ENCODE peak calls at places on chromosome 5, in six cellular contexts. One of them, this sample, is unnamed.

GRCh38 chr5:74143724-74144330 is 496.7 kb downstream of the ENC1 start:
- DNase-seq in upper lobe of right lung: no peak
- DNase-seq in left ventricle myocardium inferior: no peak
- DNase-seq in B cell: no peak
- DNase-seq in spleen: no peak
- DNase-seq in testis: peak
- DNase-seq in this sample: no peak

GRCh38 chr5:149212203-149212951 is 59.3 kb upstream of the AFAP1L1 start:
- DNase-seq in B cell: no peak
- DNase-seq in spleen: no peak
- DNase-seq in left ventricle myocardium inferior: no peak
- DNase-seq in upper lobe of right lung: no peak
- DNase-seq in testis: no peak
- DNase-seq in this sample: no peak

GRCh38 chr5:62260510-62260909 is 45.5 kb upstream of the KIF2A start:
- DNase-seq in left ventricle myocardium inferior: no peak
- DNase-seq in testis: no peak
- DNase-seq in B cell: no peak
- DNase-seq in spleen: no peak
- DNase-seq in upper lobe of right lung: no peak
- DNase-seq in this sample: no peak

GRCh38 chr5:66807743-66808142 is 211.6 kb downstream of the MAST4 start:
- DNase-seq in spleen: no peak
- DNase-seq in testis: no peak
- DNase-seq in B cell: no peak
- DNase-seq in left ventricle myocardium inferior: no peak
- DNase-seq in upper lobe of right lung: no peak
- DNase-seq in this sample: no peak

GRCh38 chr5:40578501-40579451 is 100.9 kb upstream of the PTGER4 start:
- DNase-seq in testis: no peak
- DNase-seq in left ventricle myocardium inferior: no peak
- DNase-seq in spleen: no peak
- DNase-seq in upper lobe of right lung: no peak
- DNase-seq in B cell: no peak
- DNase-seq in this sample: no peak

GRCh38 chr5:133054697-133055471 is 3.1 kb downstream of the HSPA4 start:
- DNase-seq in B cell: no peak
- DNase-seq in left ventricle myocardium inferior: no peak
- DNase-seq in testis: no peak
- DNase-seq in upper lobe of right lung: no peak
- DNase-seq in spleen: no peak
- DNase-seq in this sample: no peak

GRCh38 chr5:132226516-132227234 is 978 bp downstream of the P4HA2 start:
- DNase-seq in spleen: peak
- DNase-seq in left ventricle myocardium inferior: no peak
- DNase-seq in testis: peak
- DNase-seq in upper lobe of right lung: peak
- DNase-seq in B cell: no peak
- DNase-seq in this sample: no peak

GRCh38 chr5:84069608-84070179 is 315.0 kb downstream of the EDIL3 start:
- DNase-seq in spleen: peak
- DNase-seq in left ventricle myocardium inferior: no peak
- DNase-seq in testis: no peak
- DNase-seq in B cell: no peak
- DNase-seq in upper lobe of right lung: no peak
- DNase-seq in this sample: no peak

GRCh38 chr5:116626272-116626723 is 51.7 kb upstream of the SEMA6A start:
- DNase-seq in upper lobe of right lung: no peak
- DNase-seq in left ventricle myocardium inferior: peak
- DNase-seq in spleen: no peak
- DNase-seq in B cell: no peak
- DNase-seq in testis: peak
- DNase-seq in this sample: no peak

GRCh38 chr5:59838989-59839388 is 54.5 kb downstream of the PDE4D start:
- DNase-seq in upper lobe of right lung: no peak
- DNase-seq in spleen: no peak
- DNase-seq in testis: no peak
- DNase-seq in B cell: no peak
- DNase-seq in left ventricle myocardium inferior: no peak
- DNase-seq in this sample: no peak

GRCh38 chr5:57538341-57538955 is 55.8 kb upstream of the ACTBL2 start:
- DNase-seq in upper lobe of right lung: no peak
- DNase-seq in spleen: no peak
- DNase-seq in left ventricle myocardium inferior: no peak
- DNase-seq in testis: peak
- DNase-seq in B cell: no peak
- DNase-seq in this sample: no peak

GRCh38 chr5:124746916-124747769 is 704 bp upstream of the ZNF608 start:
- DNase-seq in B cell: peak
- DNase-seq in upper lobe of right lung: peak
- DNase-seq in left ventricle myocardium inferior: peak
- DNase-seq in testis: peak
- DNase-seq in spleen: peak
- DNase-seq in this sample: no peak

GRCh38 chr5:111697881-111698757 is 58.9 kb downstream of the NREP start:
- DNase-seq in upper lobe of right lung: no peak
- DNase-seq in left ventricle myocardium inferior: no peak
- DNase-seq in B cell: no peak
- DNase-seq in testis: no peak
- DNase-seq in spleen: no peak
- DNase-seq in this sample: no peak

GRCh38 chr5:79448336-79448735 is 65.6 kb downstream of the HOMER1 start:
- DNase-seq in B cell: no peak
- DNase-seq in spleen: no peak
- DNase-seq in testis: no peak
- DNase-seq in left ventricle myocardium inferior: no peak
- DNase-seq in upper lobe of right lung: no peak
- DNase-seq in this sample: no peak

GRCh38 chr5:97355775-97356174 is 172.7 kb upstream of the RIOK2 start:
- DNase-seq in B cell: no peak
- DNase-seq in left ventricle myocardium inferior: no peak
- DNase-seq in spleen: no peak
- DNase-seq in testis: no peak
- DNase-seq in upper lobe of right lung: no peak
- DNase-seq in this sample: no peak

GRCh38 chr5:65483474-65484346 is 2.0 kb upstream of the ADAMTS6 start:
- DNase-seq in left ventricle myocardium inferior: no peak
- DNase-seq in upper lobe of right lung: no peak
- DNase-seq in B cell: no peak
- DNase-seq in testis: no peak
- DNase-seq in spleen: no peak
- DNase-seq in this sample: no peak

GRCh38 chr5:73115399-73116051 is 4.8 kb upstream of the TMEM171 start:
- DNase-seq in testis: no peak
- DNase-seq in left ventricle myocardium inferior: no peak
- DNase-seq in spleen: no peak
- DNase-seq in B cell: no peak
- DNase-seq in upper lobe of right lung: no peak
- DNase-seq in this sample: no peak

GRCh38 chr5:173762930-173763329 is 125.2 kb upstream of the CPEB4 start:
- DNase-seq in B cell: no peak
- DNase-seq in upper lobe of right lung: no peak
- DNase-seq in testis: no peak
- DNase-seq in spleen: no peak
- DNase-seq in left ventricle myocardium inferior: no peak
- DNase-seq in this sample: no peak

GRCh38 chr5:95130951-95131350 is 153.9 kb downstream of the MCTP1 start:
- DNase-seq in left ventricle myocardium inferior: no peak
- DNase-seq in testis: no peak
- DNase-seq in spleen: no peak
- DNase-seq in upper lobe of right lung: no peak
- DNase-seq in B cell: no peak
- DNase-seq in this sample: no peak

GRCh38 chr5:103119067-103119764 is 722 bp downstream of the GIN1 start:
- DNase-seq in spleen: no peak
- DNase-seq in left ventricle myocardium inferior: no peak
- DNase-seq in B cell: no peak
- DNase-seq in testis: no peak
- DNase-seq in upper lobe of right lung: no peak
- DNase-seq in this sample: no peak

GRCh38 chr5:6484899-6485298 is 36.2 kb downstream of the UBE2QL1 start:
- DNase-seq in B cell: no peak
- DNase-seq in upper lobe of right lung: no peak
- DNase-seq in testis: no peak
- DNase-seq in left ventricle myocardium inferior: no peak
- DNase-seq in spleen: no peak
- DNase-seq in this sample: no peak

GRCh38 chr5:102664946-102665345 is 90.2 kb upstream of the PAM start:
- DNase-seq in B cell: no peak
- DNase-seq in upper lobe of right lung: no peak
- DNase-seq in spleen: no peak
- DNase-seq in testis: no peak
- DNase-seq in left ventricle myocardium inferior: no peak
- DNase-seq in this sample: no peak

GRCh38 chr5:93433422-93433821 is 147.6 kb downstream of the NR2F1-AS1 start:
- DNase-seq in spleen: no peak
- DNase-seq in left ventricle myocardium inferior: no peak
- DNase-seq in upper lobe of right lung: no peak
- DNase-seq in testis: no peak
- DNase-seq in B cell: no peak
- DNase-seq in this sample: no peak

GRCh38 chr5:131387236-131387635 is 123.4 kb downstream of the CDC42SE2 start:
- DNase-seq in testis: no peak
- DNase-seq in B cell: no peak
- DNase-seq in upper lobe of right lung: no peak
- DNase-seq in left ventricle myocardium inferior: no peak
- DNase-seq in spleen: no peak
- DNase-seq in this sample: no peak

GRCh38 chr5:111691914-111692313 is 65.1 kb downstream of the NREP start:
- DNase-seq in B cell: no peak
- DNase-seq in upper lobe of right lung: no peak
- DNase-seq in left ventricle myocardium inferior: no peak
- DNase-seq in testis: no peak
- DNase-seq in spleen: no peak
- DNase-seq in this sample: no peak

GRCh38 chr5:108380531-108381021 is 1.3 kb downstream of the FBXL17 start:
- DNase-seq in left ventricle myocardium inferior: peak
- DNase-seq in testis: peak
- DNase-seq in B cell: peak
- DNase-seq in upper lobe of right lung: peak
- DNase-seq in spleen: peak
- DNase-seq in this sample: peak

DNA sequence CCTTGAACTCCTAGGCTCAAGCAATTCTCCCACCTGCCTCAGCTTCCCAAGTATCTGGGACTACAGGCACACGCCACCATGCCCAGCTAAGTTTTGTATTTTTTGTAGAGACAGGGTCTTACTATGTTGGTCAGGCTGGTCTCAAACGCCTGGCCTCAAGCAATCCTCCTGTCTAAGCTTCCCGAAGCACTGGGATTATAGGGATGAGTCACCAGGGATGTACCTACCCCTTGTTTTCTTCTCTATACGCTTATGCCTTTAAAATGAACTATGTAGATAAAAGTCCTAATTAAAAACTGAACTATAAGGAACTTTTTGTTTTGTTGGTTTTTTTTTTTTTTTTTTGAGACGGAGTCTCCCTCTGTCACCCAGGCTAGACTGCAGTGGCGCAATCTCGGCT is 25.8 kb downstream of the UIMC1 start:
- DNase-seq in left ventricle myocardium inferior: no peak
- DNase-seq in testis: no peak
- DNase-seq in B cell: no peak
- DNase-seq in spleen: no peak
- DNase-seq in upper lobe of right lung: no peak
- DNase-seq in this sample: no peak
- TF ChIP-seq CTCF in left ventricle myocardium inferior: no peak
- TF ChIP-seq CTCF in testis: no peak
- TF ChIP-seq CTCF in B cell: no peak
- TF ChIP-seq CTCF in spleen: no peak
- TF ChIP-seq CTCF in upper lobe of right lung: no peak
- TF ChIP-seq CTCF in this sample: no peak

GRCh38 chr5:91101777-91102379 is 281.2 kb downstream of the ARRDC3 start:
- DNase-seq in B cell: peak
- DNase-seq in testis: peak
- DNase-seq in spleen: peak
- DNase-seq in upper lobe of right lung: peak
- DNase-seq in left ventricle myocardium inferior: peak
- DNase-seq in this sample: peak
- TF ChIP-seq CTCF in B cell: peak
- TF ChIP-seq CTCF in testis: peak
- TF ChIP-seq CTCF in spleen: peak
- TF ChIP-seq CTCF in upper lobe of right lung: peak
- TF ChIP-seq CTCF in left ventricle myocardium inferior: peak
- TF ChIP-seq CTCF in this sample: peak

DNA sequence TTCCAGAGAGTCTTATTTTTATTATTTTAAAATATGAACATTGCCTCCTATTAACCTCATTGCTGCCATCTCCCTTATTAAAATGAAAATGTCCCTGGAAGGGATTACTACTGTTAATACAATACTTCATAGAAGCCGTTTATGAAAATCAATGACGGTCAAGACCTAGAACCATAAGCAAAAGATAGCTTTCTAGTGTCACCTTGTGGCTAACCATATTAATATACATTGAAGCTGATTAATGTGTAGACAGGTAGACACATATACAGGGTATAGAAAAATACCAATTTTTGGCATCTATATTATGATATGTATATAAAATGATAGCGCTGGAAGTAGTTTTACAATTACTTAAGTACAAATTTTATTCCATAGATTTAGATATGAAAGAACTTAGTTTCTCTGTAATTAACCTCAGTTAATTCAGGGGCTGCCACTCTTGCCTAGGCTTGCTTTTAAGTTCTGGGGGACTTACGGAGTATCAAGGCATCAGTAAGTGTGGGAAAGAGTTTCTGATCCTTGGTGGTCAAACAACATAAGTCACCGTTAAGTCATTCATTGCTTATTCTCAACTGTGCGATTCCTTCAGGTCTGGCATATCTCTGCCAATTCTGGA is 2.5 kb upstream of the YTHDC2 start:
- DNase-seq in B cell: no peak
- DNase-seq in testis: no peak
- DNase-seq in spleen: no peak
- DNase-seq in upper lobe of right lung: no peak
- DNase-seq in left ventricle myocardium inferior: no peak
- DNase-seq in this sample: no peak
- TF ChIP-seq CTCF in B cell: peak
- TF ChIP-seq CTCF in testis: no peak
- TF ChIP-seq CTCF in spleen: no peak
- TF ChIP-seq CTCF in upper lobe of right lung: peak
- TF ChIP-seq CTCF in left ventricle myocardium inferior: peak
- TF ChIP-seq CTCF in this sample: no peak

DNA sequence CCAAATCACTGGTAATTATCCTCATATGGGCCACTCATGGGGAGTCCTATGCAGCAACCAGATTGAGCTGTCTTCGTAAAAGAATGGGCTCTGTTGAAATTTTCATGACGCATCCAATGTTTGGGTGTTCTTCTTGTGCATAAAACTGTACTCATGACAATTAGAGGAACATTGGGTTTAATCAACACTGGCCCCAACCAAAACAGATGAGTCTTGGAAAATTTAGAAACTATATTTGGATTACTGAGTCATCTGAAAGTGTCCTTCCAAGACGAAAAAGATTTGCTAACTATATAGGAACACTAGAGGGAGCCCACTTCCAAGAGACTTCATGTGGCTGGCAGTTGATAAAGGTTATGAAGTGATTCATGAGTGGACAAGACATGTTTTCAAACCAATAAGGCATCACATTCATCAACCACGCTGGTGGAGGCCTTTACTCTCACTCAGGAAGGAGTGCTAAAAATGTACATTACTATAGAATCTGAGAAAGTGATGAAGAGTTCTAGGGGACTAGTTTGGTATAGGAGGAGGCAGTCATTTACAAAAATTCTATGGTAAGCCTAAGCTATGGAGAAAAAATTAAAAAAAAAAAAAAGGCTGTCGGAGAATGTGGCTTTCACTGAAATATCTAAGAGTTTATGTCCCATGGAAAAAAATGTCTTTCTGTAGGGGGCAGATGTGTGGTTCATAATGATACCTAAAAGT is 313.5 kb downstream of the PRDM9 start:
- DNase-seq in spleen: no peak
- DNase-seq in upper lobe of right lung: no peak
- DNase-seq in testis: no peak
- DNase-seq in B cell: no peak
- DNase-seq in left ventricle myocardium inferior: no peak
- DNase-seq in this sample: no peak
- TF ChIP-seq CTCF in spleen: peak
- TF ChIP-seq CTCF in upper lobe of right lung: peak
- TF ChIP-seq CTCF in testis: peak
- TF ChIP-seq CTCF in B cell: no peak
- TF ChIP-seq CTCF in left ventricle myocardium inferior: peak
- TF ChIP-seq CTCF in this sample: no peak

This sample was measured in natural killer cell.